ENCODE peak calls at places on chromosomes 6 and 20, in nine cellular contexts. S, G, U, Q, D, C, R, F and Z are unnamed samples.

GRCh38 chr20:39874049-39874893 is 814.8 kb downstream of the MAFB start:
- DNase-seq in S (peak), G (peak), U (peak), Q (peak), D (peak), C (peak), R (no peak), F (peak), Z (peak)

GRCh38 chr6:50145125-50145524 is 95.4 kb upstream of the DEFB112 start:
- DNase-seq in S (peak), G (no peak), U (no peak), Q (peak), D (no peak), C (no peak), R (no peak), F (peak), Z (no peak)

GRCh38 chr20:9353916-9354276 is 160.5 kb upstream of the LAMP5 start:
- DNase-seq in S (no peak), G (no peak), U (no peak), Q (peak), D (no peak), C (peak), R (no peak), F (peak), Z (no peak)

GRCh38 chr6:166360243-166361079 is 18.1 kb upstream of the SFT2D1 start:
- DNase-seq in S (no peak), G (no peak), U (no peak), Q (peak), D (no peak), C (peak), R (no peak), F (peak), Z (no peak)

GRCh38 chr6:39083111-39083702 is 31.8 kb downstream of the SAYSD1 start:
- DNase-seq in S (no peak), G (no peak), U (no peak), Q (no peak), D (peak), C (no peak), R (no peak), F (no peak), Z (peak)

GRCh38 chr6:32298632-32299336 is 72.9 kb downstream of the TSBP1 start:
- DNase-seq in S (peak), G (no peak), U (no peak), Q (peak), D (no peak), C (peak), R (no peak), F (peak), Z (no peak)

GRCh38 chr6:946546-946945 is 253.6 kb upstream of the EXOC2 start:
- DNase-seq in S (peak), G (no peak), U (no peak), Q (no peak), D (no peak), C (no peak), R (no peak), F (no peak), Z (no peak)

GRCh38 chr6:122068291-122068769 is 331.1 kb upstream of the HSF2 start:
- DNase-seq in S (no peak), G (no peak), U (no peak), Q (peak), D (no peak), C (no peak), R (no peak), F (peak), Z (no peak)

GRCh38 chr6:19562468-19562867 is 274.7 kb upstream of the ID4 start:
- DNase-seq in S (no peak), G (no peak), U (no peak), Q (no peak), D (no peak), C (no peak), R (no peak), F (no peak), Z (no peak)

GRCh38 chr6:41964201-41964887 is 22.7 kb upstream of the CCND3 start:
- DNase-seq in S (no peak), G (no peak), U (no peak), Q (no peak), D (no peak), C (no peak), R (no peak), F (no peak), Z (peak)

GRCh38 chr6:114747995-114748625 is 405.3 kb upstream of the HS3ST5 start:
- DNase-seq in S (peak), G (peak), U (peak), Q (peak), D (peak), C (peak), R (no peak), F (peak), Z (peak)

GRCh38 chr6:74578339-74578738 is 627.5 kb downstream of the COL12A1 start:
- DNase-seq in S (peak), G (no peak), U (no peak), Q (peak), D (no peak), C (peak), R (no peak), F (peak), Z (no peak)

GRCh38 chr6:20790032-20790791 is 256.0 kb downstream of the CDKAL1 start:
- DNase-seq in S (no peak), G (no peak), U (no peak), Q (no peak), D (no peak), C (no peak), R (no peak), F (no peak), Z (no peak)

GRCh38 chr6:161584929-161585328 is 311.1 kb upstream of the AGPAT4 start:
- DNase-seq in S (no peak), G (no peak), U (no peak), Q (no peak), D (no peak), C (no peak), R (no peak), F (no peak), Z (no peak)

GRCh38 chr6:161048636-161049035 is 57.1 kb downstream of the MAP3K4 start:
- DNase-seq in S (peak), G (no peak), U (no peak), Q (peak), D (no peak), C (peak), R (no peak), F (no peak), Z (no peak)

GRCh38 chr20:22321191-22321590 is 263.2 kb downstream of the FOXA2 start:
- DNase-seq in S (no peak), G (no peak), U (no peak), Q (no peak), D (no peak), C (no peak), R (no peak), F (no peak), Z (no peak)

GRCh38 chr6:80527552-80528052 is 421.1 kb downstream of the BCKDHB start:
- DNase-seq in S (no peak), G (no peak), U (no peak), Q (no peak), D (no peak), C (peak), R (no peak), F (no peak), Z (no peak)

GRCh38 chr20:63811491-63811875 is 19.6 kb downstream of the ZBTB46 start:
- DNase-seq in S (no peak), G (no peak), U (no peak), Q (no peak), D (no peak), C (no peak), R (no peak), F (no peak), Z (no peak)

GRCh38 chr6:71126506-71126905 is 162.1 kb upstream of the OGFRL1 start:
- DNase-seq in S (no peak), G (no peak), U (no peak), Q (no peak), D (no peak), C (no peak), R (no peak), F (no peak), Z (no peak)

GRCh38 chr6:17280552-17281090 is 540 bp upstream of the RBM24 start:
- DNase-seq in S (no peak), G (no peak), U (peak), Q (no peak), D (peak), C (no peak), R (no peak), F (peak), Z (peak)

GRCh38 chr6:13873288-13874190 is 51.2 kb upstream of the RNF182 start:
- DNase-seq in S (peak), G (peak), U (no peak), Q (peak), D (peak), C (peak), R (peak), F (peak), Z (peak)

GRCh38 chr20:46222521-46223007 is 85.7 kb downstream of the CDH22 start:
- DNase-seq in S (no peak), G (no peak), U (no peak), Q (no peak), D (no peak), C (peak), R (no peak), F (no peak), Z (no peak)

GRCh38 chr6:118860880-118861279 is 33.1 kb upstream of the ASF1A start:
- DNase-seq in S (no peak), G (no peak), U (no peak), Q (no peak), D (no peak), C (no peak), R (no peak), F (no peak), Z (no peak)

GRCh38 chr6:148968636-148969270 is 221.9 kb downstream of the UST start:
- DNase-seq in S (no peak), G (no peak), U (no peak), Q (peak), D (no peak), C (no peak), R (no peak), F (no peak), Z (no peak)

GRCh38 chr20:61019322-61019721 is 232.7 kb upstream of the CDH4 start:
- DNase-seq in S (no peak), G (no peak), U (no peak), Q (no peak), D (no peak), C (no peak), R (no peak), F (no peak), Z (no peak)

GRCh38 chr6:116101298-116101718 is 655 bp downstream of the NT5DC1 start:
- DNase-seq in S (no peak), G (no peak), U (peak), Q (no peak), D (peak), C (no peak), R (no peak), F (no peak), Z (peak)

GRCh38 chr6:45002390-45002789 is 325.7 kb upstream of the RUNX2 start:
- DNase-seq in S (no peak), G (no peak), U (no peak), Q (peak), D (no peak), C (peak), R (no peak), F (no peak), Z (no peak)

GRCh38 chr20:58719258-58719657 is 26.7 kb downstream of the NPEPL1 start:
- DNase-seq in S (peak), G (no peak), U (no peak), Q (no peak), D (no peak), C (no peak), R (no peak), F (no peak), Z (no peak)